ENCODE peak calls at places on chromosomes 1 and 21, in seven cellular contexts. Y is cardiac muscle cell; H is keratinocyte; T is CD8-positive, alpha-beta memory T cell; C is A549; D is left ventricle myocardium inferior; M is esophagus muscularis mucosa. U is an unnamed sample.

GRCh38 chr21:23853796-23854379 is 1753.4 kb downstream of the MRPL39 start:
- DNase-seq in Y (peak; percentile 3), H (no peak), T (peak; percentile 19), C (peak; percentile 1), D (no peak), M (no peak), U (no peak)

GRCh38 chr1:53967409-53968124 is 21.4 kb downstream of the LRRC42 start:
- DNase-seq in Y (no peak), H (no peak), T (no peak), C (no peak), D (no peak), M (no peak), U (no peak)

GRCh38 chr1:37764888-37765441 is at the start of gene EPHA10:
- DNase-seq in Y (no peak), H (no peak), T (no peak), C (no peak), D (no peak), M (no peak), U (no peak)

GRCh38 chr21:44742418-44743153 is 31.2 kb upstream of the TSPEAR start:
- DNase-seq in Y (peak; percentile 30), H (no peak), T (peak; percentile 28), C (peak; percentile 33), D (no peak), M (no peak), U (no peak)

GRCh38 chr1:20702416-20702815 is 15.4 kb downstream of the KIF17 start:
- DNase-seq in Y (peak; percentile 32), H (no peak), T (no peak), C (peak; percentile 50), D (no peak), M (no peak), U (no peak)

GRCh38 chr1:97200627-97201026 is 479.0 kb downstream of the PTBP2 start:
- DNase-seq in Y (peak; percentile 16), H (no peak), T (no peak), C (no peak), D (no peak), M (no peak), U (no peak)

GRCh38 chr1:5709461-5709860 is 282.8 kb downstream of the NPHP4 start:
- DNase-seq in Y (no peak), H (no peak), T (no peak), C (no peak), D (no peak), M (no peak), U (no peak)

GRCh38 chr1:2789986-2790581 is 11.4 kb downstream of the TTC34 start:
- DNase-seq in Y (no peak), H (no peak), T (no peak), C (no peak), D (no peak), M (no peak), U (no peak)

GRCh38 chr1:203622486-203622885 is 4.1 kb upstream of the ATP2B4 start:
- DNase-seq in Y (no peak), H (no peak), T (no peak), C (no peak), D (no peak), M (no peak), U (no peak)

GRCh38 chr1:77031101-77031662 is 163.9 kb downstream of the ST6GALNAC5 start:
- DNase-seq in Y (peak; percentile 35), H (no peak), T (no peak), C (peak; percentile 75), D (no peak), M (no peak), U (peak; percentile 24)

GRCh38 chr1:234926574-234927311 is 201.9 kb downstream of the TOMM20 start:
- DNase-seq in Y (no peak), H (no peak), T (peak; percentile 32), C (no peak), D (no peak), M (no peak), U (no peak)

GRCh38 chr1:232267092-232267836 is 362.7 kb downstream of the SIPA1L2 start:
- DNase-seq in Y (no peak), H (no peak), T (no peak), C (no peak), D (no peak), M (peak; percentile 74), U (no peak)

GRCh38 chr1:155833665-155834295 is 23.2 kb downstream of the GON4L start:
- DNase-seq in Y (no peak), H (no peak), T (no peak), C (no peak), D (no peak), M (peak; percentile 14), U (no peak)

GRCh38 chr1:64517640-64518039 is 47.7 kb downstream of the CACHD1 start:
- DNase-seq in Y (no peak), H (no peak), T (no peak), C (no peak), D (no peak), M (no peak), U (no peak)

GRCh38 chr1:26078286-26079177 is 11.1 kb upstream of the TRIM63 start:
- DNase-seq in Y (no peak), H (no peak), T (no peak), C (no peak), D (no peak), M (no peak), U (no peak)

DNA sequence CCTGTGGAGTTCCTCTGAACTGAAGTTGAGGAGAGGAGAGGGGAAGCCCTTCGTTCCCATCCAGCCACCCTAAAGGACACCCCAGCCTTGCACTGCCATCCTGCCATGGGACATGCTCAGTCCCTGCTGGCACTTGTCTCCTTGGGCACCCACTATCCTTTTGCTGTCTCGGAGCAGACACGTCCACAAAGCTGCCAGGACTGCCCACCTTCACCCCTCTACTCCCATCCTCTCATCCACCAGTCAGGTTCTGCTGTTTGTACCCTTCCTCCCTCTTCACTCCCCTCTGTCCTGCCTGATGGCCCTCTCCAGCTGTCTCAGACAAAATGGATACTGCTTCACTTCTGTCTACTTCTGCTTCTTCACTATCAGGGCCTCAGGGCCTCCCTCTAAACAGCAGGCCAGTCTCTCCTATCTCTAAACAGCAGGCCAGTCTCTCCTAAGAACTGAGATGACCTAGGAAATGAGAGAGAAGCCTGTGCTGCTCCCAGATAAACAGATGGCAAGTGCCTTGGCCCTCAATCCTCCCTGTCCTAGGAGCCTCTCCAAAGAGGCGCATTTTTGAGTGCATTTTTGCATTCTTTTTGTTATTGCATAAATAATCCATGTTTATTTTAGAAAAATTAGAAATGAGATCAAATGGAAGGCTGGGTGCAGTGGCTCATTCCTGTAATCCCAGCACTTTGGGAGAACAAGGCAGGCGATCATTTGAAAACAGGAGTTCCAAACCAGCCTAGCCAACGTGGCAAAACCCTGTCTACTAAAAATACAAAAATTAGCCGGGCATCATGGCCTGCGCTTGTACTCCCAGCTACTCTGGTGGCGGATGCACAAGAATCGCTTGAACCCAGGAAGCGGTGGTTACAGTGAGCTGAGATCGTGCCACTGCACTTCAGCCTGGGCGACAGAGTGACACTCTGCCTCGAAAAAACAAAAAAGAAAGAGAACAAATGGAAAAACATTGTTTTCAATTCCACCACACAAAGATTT is 4.4 kb upstream of the PYCR2 start:
- DNase-seq in Y (no peak), H (no peak), T (no peak), C (no peak), D (no peak), M (no peak), U (no peak)
- H3K27ac ChIP-seq in Y (peak overlapping the region; percentile 88), H (no peak overlapping the region), T (peak overlapping the region; percentile 82), C (no peak overlapping the region), D (no peak overlapping the region), M (no peak overlapping the region), U (no peak overlapping the region)

GRCh38 chr1:15628003-15628402 is 10.7 kb downstream of the DDI2 start:
- DNase-seq in Y (no peak), H (no peak), T (no peak), C (no peak), D (no peak), M (no peak), U (no peak)
- H3K27ac ChIP-seq in Y (peak overlapping the region; percentile 26), H (no peak overlapping the region), T (peak overlapping the region; percentile 22), C (no peak overlapping the region), D (peak overlapping the region; percentile 56), M (no peak overlapping the region), U (no peak overlapping the region)

GRCh38 chr1:79079770-79080169 is 73.2 kb upstream of the ADGRL4 start:
- DNase-seq in Y (peak; percentile 89), H (no peak), T (no peak), C (peak; percentile 4), D (no peak), M (no peak), U (peak; percentile 26)
- H3K27ac ChIP-seq in Y (no peak overlapping the region), H (no peak overlapping the region), T (no peak overlapping the region), C (no peak overlapping the region), D (peak overlapping the region; percentile 39), M (no peak overlapping the region), U (no peak overlapping the region)

GRCh38 chr1:204880906-204881305 is 10.2 kb downstream of the NFASC start:
- DNase-seq in Y (no peak), H (no peak), T (no peak), C (no peak), D (no peak), M (no peak), U (no peak)
- H3K27ac ChIP-seq in Y (no peak overlapping the region), H (no peak overlapping the region), T (no peak overlapping the region), C (no peak overlapping the region), D (peak overlapping the region; percentile 81), M (peak overlapping the region; percentile 59), U (no peak overlapping the region)

GRCh38 chr21:28804089-28804670 is 188.5 kb downstream of the LTN1 start:
- DNase-seq in Y (peak; percentile 34), H (no peak), T (no peak), C (no peak), D (no peak), M (no peak), U (no peak)

GRCh38 chr21:28798798-28799197 is 193.9 kb downstream of the LTN1 start:
- DNase-seq in Y (peak; percentile 38), H (no peak), T (no peak), C (no peak), D (no peak), M (no peak), U (no peak)

GRCh38 chr21:28795251-28795650 is 197.4 kb downstream of the LTN1 start:
- DNase-seq in Y (no peak), H (no peak), T (no peak), C (no peak), D (no peak), M (no peak), U (no peak)

GRCh38 chr21:28801906-28802305 is 190.8 kb downstream of the LTN1 start:
- DNase-seq in Y (no peak), H (no peak), T (no peak), C (no peak), D (no peak), M (no peak), U (no peak)

DNA sequence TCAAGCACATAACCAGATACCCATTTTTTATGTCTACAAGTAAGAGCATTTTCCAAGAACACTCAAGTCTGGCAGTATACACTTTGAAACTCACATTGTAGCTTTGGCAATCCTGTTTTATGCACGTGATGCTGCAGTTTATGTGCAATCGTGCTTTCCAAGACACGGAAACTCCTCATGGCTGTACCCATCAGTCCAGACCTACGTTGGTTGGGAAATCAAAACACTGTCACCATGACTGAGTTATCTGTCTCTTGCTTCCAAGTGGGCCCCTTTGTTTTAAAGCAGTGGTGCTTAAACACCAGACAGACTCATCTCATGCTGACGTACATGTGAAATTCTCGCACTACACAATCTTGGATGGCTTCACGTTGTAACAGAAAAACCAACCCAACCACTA is 192.8 kb downstream of the LTN1 start:
- DNase-seq in Y (no peak), H (no peak), T (no peak), C (no peak), D (no peak), M (no peak), U (no peak)
- H3K27ac ChIP-seq in Y (no peak overlapping the region), H (no peak overlapping the region), T (no peak overlapping the region), C (no peak overlapping the region), D (no peak overlapping the region), M (peak overlapping the region; percentile 47), U (no peak overlapping the region)

GRCh38 chr1:198845851-198846250 is 207.0 kb downstream of the PTPRC start:
- DNase-seq in Y (no peak), H (no peak), T (no peak), C (no peak), D (no peak), M (no peak), U (no peak)
- H3K27ac ChIP-seq in Y (no peak overlapping the region), H (no peak overlapping the region), T (no peak overlapping the region), C (no peak overlapping the region), D (no peak overlapping the region), M (no peak overlapping the region), U (no peak overlapping the region)